ENCODE peak calls at places on chromosomes 7 and 10, in five cellular contexts. Z is upper lobe of right lung; X is GM12891; Q is stimulated activated CD4-positive, alpha-beta T cell treated with anti-CD3 and anti-CD28 coated beads, Interleukin-2, amount 100 ng/mL, for 24 hours; S is OCI-M1. P is an unnamed sample.

GRCh38 chr10:60819271-60819670 is 41.0 kb downstream of the CDK1 start:
- DNase-seq in X (no peak), S (no peak), Z (no peak), Q (no peak), P (no peak)

GRCh38 chr7:101945034-101945758 is 127.8 kb downstream of the CUX1 start:
- DNase-seq in Q (no peak), S (no peak), Z (peak), X (no peak), P (no peak)

GRCh38 chr7:151088019-151088855 is 2.0 kb downstream of the AGAP3 start:
- DNase-seq in X (no peak), Z (no peak), Q (no peak), S (no peak), P (no peak)

GRCh38 chr10:80964955-80965614 is 427.4 kb downstream of the SH2D4B start:
- DNase-seq in Z (no peak), Q (no peak), S (peak), X (peak), P (peak)

GRCh38 chr7:91551377-91552175 is 287.3 kb downstream of the FZD1 start:
- DNase-seq in S (no peak), Z (no peak), X (no peak), Q (no peak), P (no peak)

GRCh38 chr7:151455690-151456089 is 15.7 kb upstream of the CRYGN start:
- DNase-seq in X (no peak), Q (no peak), S (no peak), Z (no peak), P (no peak)

GRCh38 chr10:62306663-62307062 is 38.0 kb upstream of the RTKN2 start:
- DNase-seq in Z (no peak), X (no peak), Q (peak), S (no peak), P (no peak)

GRCh38 chr7:151958036-151959010 is 2.1 kb downstream of the GALNTL5 start:
- DNase-seq in X (no peak), S (no peak), Z (no peak), Q (no peak), P (no peak)

GRCh38 chr7:106870528-106870927 is 5.4 kb downstream of the PIK3CG start:
- DNase-seq in X (no peak), Z (no peak), Q (no peak), S (peak), P (no peak)

GRCh38 chr7:37216156-37216839 is 232.4 kb downstream of the ELMO1 start:
- DNase-seq in S (peak), Q (no peak), Z (no peak), X (no peak), P (peak)

GRCh38 chr10:624605-625334 is 64.7 kb downstream of the DIP2C start:
- DNase-seq in Z (peak), Q (no peak), S (peak), X (no peak), P (no peak)

GRCh38 chr7:83155407-83155806 is 7.3 kb downstream of the PCLO start:
- DNase-seq in Q (no peak), X (no peak), Z (no peak), S (no peak), P (no peak)

GRCh38 chr7:138919256-138919655 is 61.9 kb downstream of the KIAA1549 start:
- DNase-seq in Z (no peak), S (no peak), Q (no peak), X (no peak), P (no peak)

GRCh38 chr7:128266891-128267839 is 26.1 kb downstream of the LEP start:
- DNase-seq in Z (peak), Q (no peak), X (no peak), S (no peak), P (no peak)

GRCh38 chr7:17530249-17530648 is 231.8 kb downstream of the AHR start:
- DNase-seq in Q (no peak), S (no peak), Z (no peak), X (no peak), P (no peak)

GRCh38 chr7:131087756-131088658 is 239.7 kb upstream of the MKLN1 start:
- DNase-seq in X (no peak), Q (no peak), Z (no peak), S (no peak), P (no peak)

GRCh38 chr7:74318043-74318442 is 28.8 kb downstream of the CLIP2 start:
- DNase-seq in X (no peak), S (no peak), Z (no peak), Q (no peak), P (no peak)

GRCh38 chr7:158329686-158330085 is 257.9 kb downstream of the PTPRN2 start:
- DNase-seq in Q (no peak), Z (no peak), X (no peak), S (no peak), P (no peak)

GRCh38 chr7:101817031-101817929 is at the start of gene CUX1:
- DNase-seq in Z (peak), S (peak), X (no peak), Q (peak), P (no peak)

GRCh38 chr7:25314729-25315267 is 86.5 kb upstream of the NPVF start:
- DNase-seq in Z (no peak), X (no peak), S (no peak), Q (no peak), P (no peak)

GRCh38 chr7:128874140-128875031 is 11.7 kb downstream of the ATP6V1F start:
- DNase-seq in S (no peak), Z (no peak), Q (no peak), X (no peak), P (no peak)

GRCh38 chr10:30182191-30183075 is 123.0 kb upstream of the JCAD start:
- DNase-seq in X (no peak), Q (no peak), S (no peak), Z (no peak), P (no peak)

GRCh38 chr7:80699030-80699638 is 60.7 kb downstream of the CD36 start:
- DNase-seq in Q (no peak), X (no peak), Z (no peak), S (peak), P (peak)

GRCh38 chr7:44189286-44189992 is at the start of gene GCK:
- DNase-seq in X (no peak), Z (peak), Q (no peak), S (no peak), P (no peak)

GRCh38 chr10:72245949-72246525 is 27.7 kb upstream of the DDIT4 start:
- DNase-seq in Q (no peak), X (no peak), S (no peak), Z (no peak), P (no peak)

GRCh38 chr10:97596101-97597055 is 6.9 kb downstream of the C10orf62 start:
- DNase-seq in S (no peak), Q (no peak), Z (no peak), X (no peak), P (no peak)

GRCh38 chr7:4297165-4297842 is 384.8 kb upstream of the FOXK1 start:
- DNase-seq in X (no peak), Q (no peak), S (no peak), Z (no peak), P (no peak)

GRCh38 chr7:69739182-69739581 is 140.9 kb downstream of the AUTS2 start:
- DNase-seq in X (no peak), S (no peak), Q (peak), Z (no peak), P (no peak)

GRCh38 chr10:63542835-63543575 is 21.8 kb downstream of the REEP3 start:
- DNase-seq in S (no peak), X (no peak), Q (no peak), Z (no peak), P (peak)

GRCh38 chr7:111559665-111560064 is 2.6 kb downstream of the IMMP2L start:
- DNase-seq in Q (no peak), S (no peak), Z (no peak), X (no peak), P (no peak)

GRCh38 chr7:107501593-107501992 is 31.7 kb downstream of the GPR22 start:
- DNase-seq in Q (no peak), Z (no peak), S (peak), X (no peak), P (peak)